ENCODE peak calls at places on chromosomes 12 and 14, in four cellular contexts. One of them, this sample, is unnamed.

GRCh38 chr12:52454411-52455201 is 2.7 kb upstream of the KRT6B start:
- DNase-seq in K562: no peak
- DNase-seq in A549: no peak
- DNase-seq in HCT116: peak; percentile 28
- DNase-seq in this sample: no peak

GRCh38 chr14:32109676-32110075 is 32.6 kb downstream of the ARHGAP5 start:
- DNase-seq in K562: no peak
- DNase-seq in A549: no peak
- DNase-seq in HCT116: no peak
- DNase-seq in this sample: no peak

GRCh38 chr12:3342051-3342450 is 149.0 kb upstream of the PRMT8 start:
- DNase-seq in K562: no peak
- DNase-seq in A549: peak; percentile 22
- DNase-seq in HCT116: no peak
- DNase-seq in this sample: peak; percentile 37

GRCh38 chr12:56591961-56592360 is 38.2 kb downstream of the BAZ2A start:
- DNase-seq in K562: no peak
- DNase-seq in A549: no peak
- DNase-seq in HCT116: no peak
- DNase-seq in this sample: no peak

GRCh38 chr14:102590667-102591099 is 1.8 kb upstream of the RCOR1 start:
- DNase-seq in K562: peak; percentile 38
- DNase-seq in A549: peak; percentile 84
- DNase-seq in HCT116: peak; percentile 54
- DNase-seq in this sample: peak; percentile 33

GRCh38 chr12:82740-83139 is 16.2 kb downstream of the IQSEC3 start:
- DNase-seq in K562: no peak
- DNase-seq in A549: no peak
- DNase-seq in HCT116: no peak
- DNase-seq in this sample: no peak

GRCh38 chr14:52553002-52553670 is 500 bp downstream of the GPR137C start:
- DNase-seq in K562: peak; percentile 61
- DNase-seq in A549: no peak
- DNase-seq in HCT116: no peak
- DNase-seq in this sample: peak; percentile 17

GRCh38 chr14:69685716-69686115 is 74.3 kb downstream of the SUSD6 start:
- DNase-seq in K562: no peak
- DNase-seq in A549: no peak
- DNase-seq in HCT116: no peak
- DNase-seq in this sample: no peak

GRCh38 chr14:91953170-91953985 is 5.9 kb upstream of the FBLN5 start:
- DNase-seq in K562: no peak
- DNase-seq in A549: no peak
- DNase-seq in HCT116: no peak
- DNase-seq in this sample: no peak

GRCh38 chr14:58288106-58288792 is 10.1 kb upstream of the ARID4A start:
- DNase-seq in K562: no peak
- DNase-seq in A549: no peak
- DNase-seq in HCT116: no peak
- DNase-seq in this sample: no peak

GRCh38 chr12:79614730-79615129 is 76.0 kb downstream of the PAWR start:
- DNase-seq in K562: no peak
- DNase-seq in A549: no peak
- DNase-seq in HCT116: no peak
- DNase-seq in this sample: no peak

GRCh38 chr12:69687390-69687789 is 11.7 kb downstream of the BEST3 start:
- DNase-seq in K562: no peak
- DNase-seq in A549: no peak
- DNase-seq in HCT116: no peak
- DNase-seq in this sample: no peak

GRCh38 chr12:6927999-6928702 is 392 bp downstream of the ATN1 start:
- DNase-seq in K562: peak; percentile 72
- DNase-seq in A549: no peak
- DNase-seq in HCT116: no peak
- DNase-seq in this sample: no peak

GRCh38 chr12:126355346-126355745 is 1290.1 kb downstream of the AACS start:
- DNase-seq in K562: no peak
- DNase-seq in A549: no peak
- DNase-seq in HCT116: no peak
- DNase-seq in this sample: no peak
- TF ChIP-seq MAX in K562: no peak
- TF ChIP-seq MAX in A549: no peak
- TF ChIP-seq MAX in HCT116: no peak
- TF ChIP-seq MAX in this sample: no peak

DNA sequence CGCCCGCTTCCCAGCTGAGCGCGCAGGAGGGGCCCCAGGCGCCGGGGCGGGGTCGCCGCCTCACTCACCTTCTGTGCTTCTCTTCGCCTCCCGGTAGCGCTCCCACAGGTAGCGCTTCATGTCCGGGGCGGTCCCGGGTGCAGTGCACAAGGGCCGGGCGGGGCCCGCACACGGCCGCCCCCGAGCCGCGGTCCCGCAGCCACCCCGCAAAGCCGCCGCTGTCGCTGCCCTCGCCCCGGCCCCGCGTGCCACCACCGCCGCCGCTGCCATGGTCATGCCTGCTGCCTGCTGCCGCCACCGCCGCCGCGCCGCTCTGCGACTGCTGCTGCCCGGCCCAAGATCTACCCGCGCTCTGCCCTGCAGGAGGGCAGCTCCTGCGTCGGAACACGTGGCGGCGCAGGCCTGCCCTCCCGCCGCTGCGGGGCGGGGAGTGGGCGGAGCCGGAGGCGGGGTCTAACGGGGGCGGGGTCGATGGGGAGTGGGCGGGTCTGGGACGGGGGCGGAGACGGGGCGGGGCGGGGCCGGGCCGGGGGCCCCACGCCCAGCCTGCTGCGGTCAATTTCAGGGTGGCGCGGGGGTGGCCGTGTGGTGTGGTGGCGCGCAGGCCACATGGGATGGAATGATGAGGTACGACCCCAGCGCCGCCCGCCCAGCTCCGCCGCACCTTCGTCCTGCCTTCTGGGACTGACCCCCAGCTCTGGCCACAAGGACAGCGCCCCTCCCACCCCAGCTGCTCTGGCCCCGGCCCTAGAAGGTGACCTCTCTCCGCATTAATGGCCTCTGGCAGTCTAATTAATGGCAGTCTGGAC is at the start of gene NT5DC3:
- DNase-seq in K562: peak; percentile 93
- DNase-seq in A549: peak; percentile 91
- DNase-seq in HCT116: peak; percentile 65
- DNase-seq in this sample: peak; percentile 69
- TF ChIP-seq POLR2A in K562: peak; percentile 79
- TF ChIP-seq POLR2A in A549: peak; percentile 97
- TF ChIP-seq POLR2A in HCT116: peak; percentile 79
- TF ChIP-seq POLR2A in this sample: peak; percentile 86

GRCh38 chr14:73057939-73058223 is 453 bp upstream of the RBM25 start:
- DNase-seq in K562: no peak
- DNase-seq in A549: no peak
- DNase-seq in HCT116: no peak
- DNase-seq in this sample: no peak

GRCh38 chr14:73059326-73059725 is 992 bp downstream of the RBM25 start:
- DNase-seq in K562: no peak
- DNase-seq in A549: peak; percentile 30
- DNase-seq in HCT116: no peak
- DNase-seq in this sample: peak; percentile 50

GRCh38 chr14:73055251-73055650 is 3.1 kb upstream of the RBM25 start:
- DNase-seq in K562: no peak
- DNase-seq in A549: no peak
- DNase-seq in HCT116: no peak
- DNase-seq in this sample: no peak

GRCh38 chr14:73058224-73058922 is at the start of gene RBM25:
- DNase-seq in K562: peak; percentile 83
- DNase-seq in A549: peak; percentile 99
- DNase-seq in HCT116: peak; percentile 99
- DNase-seq in this sample: peak; percentile 99

GRCh38 chr14:73058923-73059311 is 583 bp downstream of the RBM25 start:
- DNase-seq in K562: no peak
- DNase-seq in A549: peak; percentile 39
- DNase-seq in HCT116: no peak
- DNase-seq in this sample: peak; percentile 52
- TF ChIP-seq MAX in K562: no peak
- TF ChIP-seq MAX in A549: no peak
- TF ChIP-seq MAX in HCT116: no peak
- TF ChIP-seq MAX in this sample: no peak

GRCh38 chr12:124913474-124914391 is 717 bp downstream of the UBC start:
- DNase-seq in K562: peak; percentile 74
- DNase-seq in A549: peak; percentile 94
- DNase-seq in HCT116: no peak
- DNase-seq in this sample: peak; percentile 78

GRCh38 chr12:124916370-124917134 is 2.1 kb upstream of the UBC start:
- DNase-seq in K562: peak; percentile 20
- DNase-seq in A549: peak; percentile 96
- DNase-seq in HCT116: peak; percentile 90
- DNase-seq in this sample: peak; percentile 88

GRCh38 chr12:124914392-124915248 is at the start of gene UBC:
- DNase-seq in K562: peak; percentile 88
- DNase-seq in A549: peak; percentile 97
- DNase-seq in HCT116: peak; percentile 87
- DNase-seq in this sample: peak; percentile 88

GRCh38 chr12:124917135-124917840 is 2.8 kb upstream of the UBC start:
- DNase-seq in K562: peak; percentile 77
- DNase-seq in A549: peak; percentile 100
- DNase-seq in HCT116: peak; percentile 99
- DNase-seq in this sample: peak; percentile 100

GRCh38 chr12:124915249-124916236 is 1.1 kb upstream of the UBC start:
- DNase-seq in K562: peak; percentile 56
- DNase-seq in A549: peak; percentile 86
- DNase-seq in HCT116: no peak
- DNase-seq in this sample: peak; percentile 50
- TF ChIP-seq POLR2A in K562: no peak
- TF ChIP-seq POLR2A in A549: peak; percentile 7
- TF ChIP-seq POLR2A in HCT116: no peak
- TF ChIP-seq POLR2A in this sample: peak; percentile 6

GRCh38 chr12:70774055-70774454 is 136.8 kb upstream of the PTPRB start:
- DNase-seq in K562: no peak
- DNase-seq in A549: peak; percentile 35
- DNase-seq in HCT116: no peak
- DNase-seq in this sample: no peak
- TF ChIP-seq MAX in K562: no peak
- TF ChIP-seq MAX in A549: no peak
- TF ChIP-seq MAX in HCT116: no peak
- TF ChIP-seq MAX in this sample: no peak

GRCh38 chr12:112381898-112382796 is at the start of gene HECTD4:
- DNase-seq in K562: peak; percentile 96
- DNase-seq in A549: peak; percentile 87
- DNase-seq in HCT116: peak; percentile 42
- DNase-seq in this sample: peak; percentile 84
- TF ChIP-seq POLR2A in K562: peak; percentile 90
- TF ChIP-seq POLR2A in A549: peak; percentile 98
- TF ChIP-seq POLR2A in HCT116: peak; percentile 85
- TF ChIP-seq POLR2A in this sample: peak; percentile 93

GRCh38 chr12:45581112-45581511 is 148.4 kb upstream of the ARID2 start:
- DNase-seq in K562: no peak
- DNase-seq in A549: no peak
- DNase-seq in HCT116: no peak
- DNase-seq in this sample: no peak
- TF ChIP-seq MAX in K562: no peak
- TF ChIP-seq MAX in A549: no peak
- TF ChIP-seq MAX in HCT116: no peak
- TF ChIP-seq MAX in this sample: no peak

DNA sequence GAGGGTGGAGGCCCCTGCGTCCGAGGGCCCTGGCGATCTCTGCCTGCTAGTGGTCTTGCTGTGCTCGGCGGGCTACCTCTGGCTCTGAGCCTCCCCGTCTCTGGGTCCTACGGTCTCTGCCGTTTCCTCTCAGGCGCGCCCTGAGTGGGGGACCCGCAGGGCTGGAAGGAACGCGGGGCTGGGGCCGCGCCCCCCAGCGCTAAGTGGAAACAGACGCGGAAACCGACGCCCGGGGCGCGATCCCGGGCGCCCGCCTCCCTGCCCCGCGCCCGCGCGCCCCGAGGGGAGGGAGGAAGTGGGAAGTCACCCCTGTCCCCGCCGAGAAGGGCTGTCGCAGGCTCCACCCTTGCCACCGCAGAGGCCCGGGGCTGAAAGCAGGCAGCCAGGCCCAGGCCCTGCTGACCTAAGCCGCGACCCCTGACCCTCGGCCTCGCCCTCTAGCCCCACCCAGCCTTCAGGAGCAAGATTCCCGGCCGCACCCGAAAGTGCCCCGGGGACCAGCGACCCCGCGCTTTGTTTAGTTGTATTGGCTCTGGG is 831 bp downstream of the CRIP1 start:
- DNase-seq in K562: no peak
- DNase-seq in A549: no peak
- DNase-seq in HCT116: no peak
- DNase-seq in this sample: no peak
- TF ChIP-seq POLR2A in K562: no peak
- TF ChIP-seq POLR2A in A549: no peak
- TF ChIP-seq POLR2A in HCT116: no peak
- TF ChIP-seq POLR2A in this sample: no peak